ENCODE peak calls at places on chromosomes 4 and X, in ten cellular contexts. F is M059J, A is NCI-H1092, H is RPMI7951, X is HTR-8/SVneo, Z is GM23338, T is EL, L is Right ventricle myocardium inferior, B is stromal cell of bone marrow, G is adrenal gland. M is an unnamed sample.

GRCh38 chr4:11149612-11150259 is 279.0 kb downstream of the HS3ST1 start:
- DNase-seq in F (no peak), A (no peak), H (no peak), X (no peak), Z (no peak), T (no peak), L (no peak), B (no peak), G (no peak), M (no peak)

GRCh38 chrX:9682456-9682855 is 83.2 kb downstream of the GPR143 start:
- DNase-seq in F (peak; percentile 20), A (no peak), H (no peak), X (no peak), Z (peak; percentile 30), T (peak; percentile 4), L (no peak), B (no peak), G (no peak), M (no peak)

GRCh38 chr4:124325676-124326075 is 386.9 kb downstream of the ANKRD50 start:
- DNase-seq in F (no peak), A (no peak), H (peak; percentile 2), X (no peak), Z (no peak), T (no peak), L (no peak), B (no peak), G (no peak), M (no peak)

GRCh38 chrX:100098660-100099375 is 311.3 kb downstream of the PCDH19 start:
- DNase-seq in F (no peak), A (no peak), H (no peak), X (no peak), Z (no peak), T (peak; percentile 0), L (no peak), B (no peak), G (no peak), M (no peak)

GRCh38 chrX:107542500-107542899 is 85.8 kb upstream of the PRPS1 start:
- DNase-seq in F (peak; percentile 44), A (peak; percentile 46), H (peak; percentile 40), X (no peak), Z (peak; percentile 71), T (no peak), L (no peak), B (no peak), G (no peak), M (peak; percentile 5)

GRCh38 chr4:99722006-99722405 is 64.4 kb upstream of the C4orf54 start:
- DNase-seq in F (no peak), A (no peak), H (no peak), X (no peak), Z (no peak), T (no peak), L (no peak), B (no peak), G (no peak), M (no peak)

GRCh38 chr4:102387552-102388150 is 42.4 kb upstream of the SLC39A8 start:
- DNase-seq in F (no peak), A (no peak), H (no peak), X (no peak), Z (peak; percentile 26), T (peak; percentile 6), L (no peak), B (no peak), G (no peak), M (no peak)

GRCh38 chr4:137536789-137537561 is 4.7 kb upstream of the PCDH18 start:
- DNase-seq in F (peak; percentile 25), A (no peak), H (peak; percentile 3), X (no peak), Z (peak; percentile 76), T (peak; percentile 44), L (no peak), B (no peak), G (no peak), M (no peak)

GRCh38 chr4:53591372-53591892 is at the start of gene LNX1:
- DNase-seq in F (no peak), A (no peak), H (no peak), X (no peak), Z (peak; percentile 98), T (no peak), L (no peak), B (no peak), G (no peak), M (peak; percentile 78)

GRCh38 chr4:113052379-113052951 is 3.0 kb downstream of the ANK2 start:
- DNase-seq in F (peak; percentile 63), A (no peak), H (peak; percentile 58), X (no peak), Z (no peak), T (peak; percentile 82), L (no peak), B (peak; percentile 55), G (no peak), M (peak; percentile 90)

GRCh38 chr4:86452323-86452995 is 92.6 kb upstream of the MAPK10 start:
- DNase-seq in F (no peak), A (no peak), H (peak; percentile 54), X (no peak), Z (no peak), T (no peak), L (no peak), B (no peak), G (no peak), M (no peak)

GRCh38 chr4:184392748-184393334 is 81.5 kb downstream of the IRF2 start:
- DNase-seq in F (no peak), A (no peak), H (no peak), X (no peak), Z (no peak), T (no peak), L (no peak), B (no peak), G (no peak), M (no peak)

GRCh38 chr4:2817701-2818350 is 24.9 kb downstream of the SH3BP2 start:
- DNase-seq in F (no peak), A (peak; percentile 53), H (no peak), X (no peak), Z (peak; percentile 77), T (peak; percentile 35), L (peak; percentile 63), B (no peak), G (no peak), M (no peak)

GRCh38 chrX:48974574-48974973 is 2.9 kb upstream of the KCND1 start:
- DNase-seq in F (no peak), A (no peak), H (no peak), X (no peak), Z (no peak), T (no peak), L (no peak), B (no peak), G (no peak), M (no peak)

GRCh38 chr4:183659919-183660318 is 826 bp downstream of the TRAPPC11 start:
- DNase-seq in F (no peak), A (no peak), H (peak; percentile 0), X (no peak), Z (no peak), T (no peak), L (no peak), B (no peak), G (no peak), M (no peak)

GRCh38 chr4:5707366-5708133 is 809 bp downstream of the EVC2 start:
- DNase-seq in F (no peak), A (no peak), H (no peak), X (no peak), Z (no peak), T (no peak), L (no peak), B (no peak), G (no peak), M (no peak)

GRCh38 chr4:145618912-145619638 is at the start of gene MMAA:
- DNase-seq in F (peak; percentile 87), A (peak; percentile 91), H (peak; percentile 89), X (peak; percentile 90), Z (peak; percentile 94), T (peak; percentile 94), L (peak; percentile 97), B (peak; percentile 81), G (peak; percentile 95), M (peak; percentile 73)

GRCh38 chrX:28920141-28920540 is 332.9 kb downstream of the IL1RAPL1 start:
- DNase-seq in F (no peak), A (no peak), H (no peak), X (no peak), Z (no peak), T (no peak), L (no peak), B (no peak), G (no peak), M (no peak)